ENCODE peak calls at places on chromosomes 11 and 22, in four cellular contexts. B is transverse colon, F is A549, T is tibial artery. R is an unnamed sample.
A peak's percentile ranks its signal among the peaks of the same experiment; 100 is the strongest.

GRCh38 chr11:112229159-112229558 is 2.9 kb downstream of the PTS start:
- DNase-seq in B (no peak), F (no peak), T (no peak), R (no peak)

GRCh38 chr22:22244337-22245250 is at the start of gene VPREB1:
- DNase-seq in B (no peak), F (no peak), T (peak; percentile 54), R (no peak)

GRCh38 chr22:42440728-42441127 is 8.5 kb upstream of the NFAM1 start:
- DNase-seq in B (no peak), F (no peak), T (no peak), R (no peak)

GRCh38 chr11:21364866-21365624 is 695.7 kb downstream of the NELL1 start:
- DNase-seq in B (no peak), F (no peak), T (no peak), R (no peak)

GRCh38 chr11:125408281-125408680 is 87.8 kb downstream of the FEZ1 start:
- DNase-seq in B (no peak), F (no peak), T (no peak), R (no peak)

GRCh38 chr11:78338138-78338537 is 79.5 kb downstream of the GAB2 start:
- DNase-seq in B (no peak), F (no peak), T (no peak), R (no peak)

GRCh38 chr11:68380786-68381622 is 68.6 kb downstream of the LRP5 start:
- DNase-seq in B (no peak), F (peak; percentile 68), T (peak; percentile 82), R (no peak)

GRCh38 chr11:7672960-7673723 is at the start of gene CYB5R2:
- DNase-seq in B (peak; percentile 81), F (peak; percentile 38), T (peak; percentile 85), R (no peak)

GRCh38 chr11:134413334-134414035 is 1.4 kb upstream of the B3GAT1 start:
- DNase-seq in B (no peak), F (no peak), T (no peak), R (no peak)

GRCh38 chr11:66046901-66047300 is 2.1 kb downstream of the GAL3ST3 start:
- DNase-seq in B (no peak), F (no peak), T (no peak), R (no peak)

GRCh38 chr11:66043008-66043906 is 5.7 kb downstream of the GAL3ST3 start:
- DNase-seq in B (no peak), F (no peak), T (no peak), R (no peak)

GRCh38 chr11:66044757-66045156 is 4.2 kb downstream of the GAL3ST3 start:
- DNase-seq in B (no peak), F (no peak), T (no peak), R (no peak)

GRCh38 chr11:66047541-66048365 is 1.2 kb downstream of the GAL3ST3 start:
- DNase-seq in B (no peak), F (no peak), T (no peak), R (no peak)

GRCh38 chr11:66045177-66045639 is 3.8 kb downstream of the GAL3ST3 start:
- DNase-seq in B (peak; percentile 83), F (peak; percentile 87), T (peak; percentile 78), R (no peak)
- H3K27ac ChIP-seq in B (no peak overlapping the region), F (peak overlapping the region; percentile 75), T (no peak overlapping the region), R (no peak overlapping the region)

GRCh38 chr11:11973361-11973800 is 35.0 kb downstream of the DKK3 start:
- DNase-seq in B (peak; percentile 33), F (no peak), T (peak; percentile 93), R (no peak)

GRCh38 chr11:11973866-11974265 is 34.6 kb downstream of the DKK3 start:
- DNase-seq in B (no peak), F (no peak), T (no peak), R (no peak)

GRCh38 chr11:11972942-11973341 is 35.5 kb downstream of the DKK3 start:
- DNase-seq in B (no peak), F (no peak), T (no peak), R (no peak)

GRCh38 chr11:11970556-11970955 is 37.9 kb downstream of the DKK3 start:
- DNase-seq in B (no peak), F (no peak), T (no peak), R (no peak)

DNA sequence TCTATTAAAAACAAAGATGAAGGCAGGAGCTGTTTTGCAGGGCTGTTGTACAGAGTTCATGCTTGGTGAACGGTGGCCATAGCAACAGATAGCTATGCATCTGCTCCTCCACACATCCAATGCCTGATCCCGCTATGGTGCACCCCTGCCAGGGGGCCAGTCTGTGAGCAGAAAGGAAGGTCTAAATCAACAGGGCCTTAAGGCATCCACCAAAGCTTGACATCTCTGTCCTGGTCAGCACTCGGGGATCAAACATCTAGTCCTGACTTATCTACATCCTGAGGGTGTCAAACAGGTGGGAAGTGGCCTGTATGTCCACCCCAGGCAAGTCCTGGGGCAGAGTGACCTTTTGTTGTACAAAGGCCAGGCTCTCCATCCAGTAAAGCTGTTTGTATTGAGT is 36.3 kb downstream of the DKK3 start:
- DNase-seq in B (no peak), F (no peak), T (no peak), R (no peak)
- H3K27ac ChIP-seq in B (peak overlapping the region; percentile 67), F (peak overlapping the region; percentile 43), T (peak overlapping the region; percentile 83), R (no peak overlapping the region)

GRCh38 chr11:107825875-107826274 is 32.7 kb downstream of the SLC35F2 start:
- DNase-seq in B (no peak), F (no peak), T (no peak), R (no peak)

GRCh38 chr11:107818491-107818890 is 40.1 kb downstream of the SLC35F2 start:
- DNase-seq in B (no peak), F (no peak), T (no peak), R (no peak)

GRCh38 chr11:107819361-107820014 is 39.1 kb downstream of the SLC35F2 start:
- DNase-seq in B (no peak), F (no peak), T (no peak), R (no peak)

GRCh38 chr11:107824668-107825369 is 33.8 kb downstream of the SLC35F2 start:
- DNase-seq in B (no peak), F (no peak), T (no peak), R (no peak)

DNA sequence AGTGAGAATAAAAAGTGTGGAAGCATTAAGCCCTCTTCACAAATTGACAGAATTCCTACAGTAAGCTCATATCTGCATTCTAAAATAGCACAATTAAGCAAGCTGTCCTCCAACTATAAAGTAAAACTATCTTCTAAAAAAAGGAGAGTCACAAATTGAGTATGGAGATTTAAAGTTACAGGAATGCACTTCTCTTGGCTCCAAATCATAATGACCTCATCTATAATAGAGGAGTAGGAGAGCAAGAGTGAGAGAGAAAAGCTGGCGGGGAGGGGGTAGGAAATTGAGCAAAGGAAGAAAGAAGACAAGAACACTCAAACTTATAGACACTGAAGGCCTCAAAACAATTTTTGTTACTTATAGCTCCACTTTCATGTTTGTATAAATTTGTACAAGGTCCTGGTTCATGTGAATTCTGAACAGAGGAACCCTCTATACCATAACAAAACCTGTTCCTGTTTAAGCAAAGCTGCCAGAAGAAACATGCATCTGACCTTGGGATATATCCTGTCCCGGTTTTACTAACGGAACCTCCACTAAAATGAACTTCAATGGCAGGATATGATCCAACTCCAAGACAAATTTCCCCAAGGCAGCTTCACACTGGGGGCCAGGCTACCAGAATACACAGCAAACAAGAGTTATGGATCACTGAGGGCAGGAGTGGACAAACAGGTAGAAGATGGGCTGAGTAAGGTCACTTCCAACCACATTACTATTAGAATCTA is 37.2 kb downstream of the SLC35F2 start:
- DNase-seq in B (no peak), F (no peak), T (no peak), R (no peak)
- H3K27ac ChIP-seq in B (no peak overlapping the region), F (no peak overlapping the region), T (no peak overlapping the region), R (peak overlapping the region; percentile 2)

GRCh38 chr11:82960779-82961143 is 59.2 kb downstream of the DDIAS start:
- DNase-seq in B (no peak), F (no peak), T (no peak), R (no peak)

GRCh38 chr11:82960000-82960778 is 58.7 kb downstream of the DDIAS start:
- DNase-seq in B (no peak), F (no peak), T (no peak), R (no peak)
- H3K27ac ChIP-seq in B (peak overlapping the region; percentile 57), F (no peak overlapping the region), T (no peak overlapping the region), R (no peak overlapping the region)

GRCh38 chr22:31284241-31284745 is 8.0 kb downstream of the PIK3IP1 start:
- DNase-seq in B (no peak), F (no peak), T (no peak), R (no peak)

GRCh38 chr22:31284756-31285155 is 7.5 kb downstream of the PIK3IP1 start:
- DNase-seq in B (no peak), F (no peak), T (no peak), R (no peak)

GRCh38 chr22:31287818-31288495 is 4.3 kb downstream of the PIK3IP1 start:
- DNase-seq in B (no peak), F (no peak), T (no peak), R (no peak)

GRCh38 chr22:31288496-31289235 is 3.6 kb downstream of the PIK3IP1 start:
- DNase-seq in B (no peak), F (no peak), T (no peak), R (no peak)

DNA sequence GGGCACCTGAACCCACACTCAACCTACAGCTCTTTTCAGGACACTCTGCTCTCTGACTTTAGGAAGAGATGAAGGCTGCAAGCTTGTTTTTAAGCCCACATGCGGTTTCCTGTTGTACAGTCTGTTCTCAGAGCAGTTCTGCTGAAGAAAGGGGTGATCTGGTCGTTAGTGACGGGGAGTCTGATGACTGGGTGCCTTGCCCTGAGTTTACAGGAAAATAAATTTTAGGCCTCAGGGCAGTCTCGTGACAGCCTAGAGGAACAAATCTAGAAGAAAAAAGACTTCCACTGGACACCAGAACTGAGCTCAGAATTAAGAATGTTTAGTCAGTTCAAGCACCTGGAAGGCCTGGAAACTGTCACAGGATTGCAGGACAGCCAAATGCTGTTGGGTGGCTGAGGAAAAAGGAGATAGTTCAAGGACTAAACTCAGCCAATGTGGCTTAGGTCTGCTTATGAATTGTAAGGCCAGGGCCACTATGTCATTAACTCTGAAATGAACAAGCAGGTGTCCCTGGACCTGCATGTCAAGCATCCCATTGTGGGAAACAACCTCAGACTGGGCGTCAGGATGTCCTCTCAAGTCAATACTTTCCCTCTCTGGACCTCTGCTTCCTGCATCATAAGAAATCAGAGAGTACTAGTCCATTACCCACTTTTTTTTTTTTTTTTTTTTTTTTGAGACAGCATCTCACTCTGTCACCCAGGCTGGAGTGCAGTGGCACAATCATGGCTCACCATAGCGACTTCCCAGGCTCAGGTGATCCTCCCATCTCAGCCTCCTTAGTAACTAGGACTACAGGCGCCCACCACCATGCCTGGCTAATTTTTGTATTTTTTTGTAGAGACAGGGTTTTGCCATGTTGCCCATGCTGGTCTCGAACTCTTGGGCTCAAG is 5.7 kb downstream of the PIK3IP1 start:
- DNase-seq in B (peak; percentile 56), F (no peak), T (no peak), R (no peak)
- H3K27ac ChIP-seq in B (peak overlapping the region; percentile 95), F (no peak overlapping the region), T (no peak overlapping the region), R (no peak overlapping the region)

DNA sequence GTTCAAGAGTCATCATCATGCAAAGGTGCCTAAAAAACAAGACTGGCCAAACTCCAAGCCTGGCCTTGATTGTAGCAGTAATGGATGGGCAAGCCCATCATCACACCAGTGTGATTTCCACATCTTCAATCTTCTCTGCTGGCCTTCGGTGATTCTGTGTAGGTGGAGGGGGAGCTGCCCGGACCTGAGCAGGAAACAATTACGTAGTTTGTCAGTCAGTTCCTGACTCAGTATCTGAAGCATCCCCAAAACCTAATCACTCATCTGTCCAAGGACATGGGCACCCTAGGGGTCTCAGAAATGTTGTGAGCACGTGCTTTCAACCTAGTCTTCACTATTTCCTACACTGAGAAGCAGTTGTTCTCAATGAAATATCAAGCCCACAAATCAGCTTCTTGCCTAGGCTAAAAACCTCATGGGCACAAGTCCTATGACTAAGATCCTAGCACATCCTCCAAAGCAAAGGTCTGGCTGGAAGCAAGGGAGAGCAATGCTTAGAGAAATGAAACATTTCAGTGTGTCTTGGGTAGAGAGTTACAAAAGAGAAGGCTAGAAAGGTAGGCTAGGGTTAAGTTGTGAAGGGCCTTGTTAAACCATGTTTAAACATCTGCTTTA is 24.6 kb downstream of the ATG16L2 start:
- DNase-seq in B (no peak), F (no peak), T (no peak), R (no peak)
- H3K27ac ChIP-seq in B (no peak overlapping the region), F (no peak overlapping the region), T (peak overlapping the region; percentile 94), R (peak overlapping the region; percentile 56)

GRCh38 chr22:44088976-44089570 is 65.0 kb downstream of the PARVB start:
- DNase-seq in B (peak; percentile 22), F (no peak), T (no peak), R (peak; percentile 70)
- H3K27ac ChIP-seq in B (peak overlapping the region; percentile 45), F (no peak overlapping the region), T (no peak overlapping the region), R (peak overlapping the region; percentile 7)

R was measured in epithelial cell of prostate.